ENCODE peak calls at places on chromosome 20, in four cellular contexts. X is fibroblast of gingiva, W is left colon, O is tibial nerve. U is an unnamed sample.

GRCh38 chr20:18263723-18264122 is 24.6 kb upstream of the ZNF133 start:
- DNase-seq in X (peak; percentile 12), W (peak; percentile 61), O (no peak), U (no peak)

GRCh38 chr20:63377256-63378114 is 16.3 kb upstream of the CHRNA4 start:
- DNase-seq in X (no peak), W (no peak), O (no peak), U (no peak)

GRCh38 chr20:62557425-62557824 is 81.6 kb upstream of the GATA5 start:
- DNase-seq in X (no peak), W (no peak), O (no peak), U (no peak)

GRCh38 chr20:37627060-37627766 is 66.6 kb upstream of the CTNNBL1 start:
- DNase-seq in X (peak; percentile 24), W (peak; percentile 45), O (no peak), U (no peak)

GRCh38 chr20:46014517-46015396 is 6.0 kb downstream of the MMP9 start:
- DNase-seq in X (no peak), W (no peak), O (no peak), U (no peak)

GRCh38 chr20:9498322-9498721 is 16.1 kb upstream of the LAMP5 start:
- DNase-seq in X (peak; percentile 62), W (no peak), O (no peak), U (no peak)

GRCh38 chr20:45051497-45052060 is 49.3 kb downstream of the KCNS1 start:
- DNase-seq in X (no peak), W (no peak), O (no peak), U (no peak)

GRCh38 chr20:1277529-1278322 is 11.6 kb downstream of the SNPH start:
- DNase-seq in X (no peak), W (no peak), O (no peak), U (no peak)

GRCh38 chr20:54107600-54108393 is 37.4 kb upstream of the BCAS1 start:
- DNase-seq in X (no peak), W (no peak), O (no peak), U (peak; percentile 40)

GRCh38 chr20:33163856-33164762 is 3.9 kb upstream of the BPIFA2 start:
- DNase-seq in X (no peak), W (no peak), O (no peak), U (no peak)

GRCh38 chr20:3222635-3223600 is 13.6 kb downstream of the ITPA start:
- DNase-seq in X (no peak), W (peak; percentile 33), O (no peak), U (no peak)

GRCh38 chr20:35385733-35386132 is 26.0 kb downstream of the UQCC1 start:
- DNase-seq in X (no peak), W (no peak), O (no peak), U (no peak)

GRCh38 chr20:764255-764654 is 4.0 kb downstream of the SLC52A3 start:
- DNase-seq in X (no peak), W (no peak), O (no peak), U (no peak)

GRCh38 chr20:50369225-50370035 is 140.8 kb upstream of the PTPN1 start:
- DNase-seq in X (no peak), W (peak; percentile 89), O (no peak), U (no peak)

GRCh38 chr20:62602550-62602949 is 39.8 kb upstream of the SLCO4A1 start:
- DNase-seq in X (no peak), W (no peak), O (no peak), U (no peak)

GRCh38 chr20:16287776-16288175 is 285.5 kb downstream of the KIF16B start:
- DNase-seq in X (no peak), W (peak; percentile 18), O (no peak), U (no peak)

GRCh38 chr20:40962733-40963504 is 65.7 kb upstream of the TOP1 start:
- DNase-seq in X (peak; percentile 38), W (peak; percentile 62), O (peak; percentile 41), U (no peak)

U was measured in epithelial cell of proximal tubule.